ENCODE peak calls at places on chromosomes 1 and 21, in five cellular contexts. One of them, this sample, is unnamed.
A peak's percentile ranks its signal among the peaks of the same experiment; 100 is the strongest.

GRCh38 chr21:31343680-31344480 is at the start of gene TIAM1:
- DNase-seq in GOT3: no peak
- DNase-seq in CD4-positive, alpha-beta T cell: no peak
- DNase-seq in fibroblast of pulmonary artery: peak; percentile 76
- DNase-seq in stimulated activated CD4-positive, alpha-beta T cell treated with anti-CD3 and anti-CD28 coated beads, Interleukin-2, amount 100 ng/mL, for 48 hours: peak; percentile 25
- DNase-seq in this sample: peak; percentile 51

GRCh38 chr1:219027161-219027673 is 146.5 kb upstream of the LYPLAL1 start:
- DNase-seq in stimulated activated CD4-positive, alpha-beta T cell treated with anti-CD3 and anti-CD28 coated beads, Interleukin-2, amount 100 ng/mL, for 48 hours: no peak
- DNase-seq in CD4-positive, alpha-beta T cell: no peak
- DNase-seq in GOT3: no peak
- DNase-seq in fibroblast of pulmonary artery: no peak
- DNase-seq in this sample: no peak

GRCh38 chr1:3924186-3924815 is 24.2 kb upstream of the C1orf174 start:
- DNase-seq in stimulated activated CD4-positive, alpha-beta T cell treated with anti-CD3 and anti-CD28 coated beads, Interleukin-2, amount 100 ng/mL, for 48 hours: no peak
- DNase-seq in fibroblast of pulmonary artery: no peak
- DNase-seq in CD4-positive, alpha-beta T cell: no peak
- DNase-seq in GOT3: no peak
- DNase-seq in this sample: no peak

GRCh38 chr21:37868896-37869295 is 47.4 kb downstream of the KCNJ6 start:
- DNase-seq in fibroblast of pulmonary artery: no peak
- DNase-seq in CD4-positive, alpha-beta T cell: no peak
- DNase-seq in stimulated activated CD4-positive, alpha-beta T cell treated with anti-CD3 and anti-CD28 coated beads, Interleukin-2, amount 100 ng/mL, for 48 hours: no peak
- DNase-seq in GOT3: no peak
- DNase-seq in this sample: no peak

GRCh38 chr1:214003233-214003632 is 15.5 kb downstream of the PROX1 start:
- DNase-seq in stimulated activated CD4-positive, alpha-beta T cell treated with anti-CD3 and anti-CD28 coated beads, Interleukin-2, amount 100 ng/mL, for 48 hours: no peak
- DNase-seq in GOT3: no peak
- DNase-seq in CD4-positive, alpha-beta T cell: no peak
- DNase-seq in fibroblast of pulmonary artery: no peak
- DNase-seq in this sample: no peak

GRCh38 chr1:35924838-35925237 is 6.1 kb upstream of the AGO3 start:
- DNase-seq in fibroblast of pulmonary artery: no peak
- DNase-seq in CD4-positive, alpha-beta T cell: no peak
- DNase-seq in stimulated activated CD4-positive, alpha-beta T cell treated with anti-CD3 and anti-CD28 coated beads, Interleukin-2, amount 100 ng/mL, for 48 hours: no peak
- DNase-seq in GOT3: no peak
- DNase-seq in this sample: no peak

GRCh38 chr1:163820190-163820589 is 498.4 kb downstream of the NUF2 start:
- DNase-seq in stimulated activated CD4-positive, alpha-beta T cell treated with anti-CD3 and anti-CD28 coated beads, Interleukin-2, amount 100 ng/mL, for 48 hours: no peak
- DNase-seq in fibroblast of pulmonary artery: no peak
- DNase-seq in CD4-positive, alpha-beta T cell: no peak
- DNase-seq in GOT3: no peak
- DNase-seq in this sample: no peak

GRCh38 chr1:74328851-74329250 is 93.7 kb downstream of the TNNI3K start:
- DNase-seq in GOT3: no peak
- DNase-seq in fibroblast of pulmonary artery: no peak
- DNase-seq in stimulated activated CD4-positive, alpha-beta T cell treated with anti-CD3 and anti-CD28 coated beads, Interleukin-2, amount 100 ng/mL, for 48 hours: no peak
- DNase-seq in CD4-positive, alpha-beta T cell: no peak
- DNase-seq in this sample: no peak

GRCh38 chr1:173367136-173367535 is 110.0 kb upstream of the PRDX6 start:
- DNase-seq in fibroblast of pulmonary artery: no peak
- DNase-seq in GOT3: no peak
- DNase-seq in stimulated activated CD4-positive, alpha-beta T cell treated with anti-CD3 and anti-CD28 coated beads, Interleukin-2, amount 100 ng/mL, for 48 hours: no peak
- DNase-seq in CD4-positive, alpha-beta T cell: no peak
- DNase-seq in this sample: no peak

GRCh38 chr1:20485527-20486456 is at the start of gene CAMK2N1:
- DNase-seq in GOT3: no peak
- DNase-seq in fibroblast of pulmonary artery: peak; percentile 68
- DNase-seq in CD4-positive, alpha-beta T cell: peak; percentile 42
- DNase-seq in stimulated activated CD4-positive, alpha-beta T cell treated with anti-CD3 and anti-CD28 coated beads, Interleukin-2, amount 100 ng/mL, for 48 hours: no peak
- DNase-seq in this sample: peak; percentile 60

GRCh38 chr1:87642581-87643129 is 314.0 kb downstream of the LMO4 start:
- DNase-seq in CD4-positive, alpha-beta T cell: no peak
- DNase-seq in fibroblast of pulmonary artery: peak; percentile 14
- DNase-seq in stimulated activated CD4-positive, alpha-beta T cell treated with anti-CD3 and anti-CD28 coated beads, Interleukin-2, amount 100 ng/mL, for 48 hours: no peak
- DNase-seq in GOT3: no peak
- DNase-seq in this sample: no peak

GRCh38 chr1:57277681-57278080 is 146.2 kb downstream of the DAB1 start:
- DNase-seq in fibroblast of pulmonary artery: no peak
- DNase-seq in GOT3: no peak
- DNase-seq in stimulated activated CD4-positive, alpha-beta T cell treated with anti-CD3 and anti-CD28 coated beads, Interleukin-2, amount 100 ng/mL, for 48 hours: no peak
- DNase-seq in CD4-positive, alpha-beta T cell: no peak
- DNase-seq in this sample: no peak

GRCh38 chr1:99969729-99970591 is at the start of gene SLC35A3:
- DNase-seq in GOT3: peak; percentile 7
- DNase-seq in stimulated activated CD4-positive, alpha-beta T cell treated with anti-CD3 and anti-CD28 coated beads, Interleukin-2, amount 100 ng/mL, for 48 hours: peak; percentile 72
- DNase-seq in CD4-positive, alpha-beta T cell: peak; percentile 67
- DNase-seq in fibroblast of pulmonary artery: peak; percentile 69
- DNase-seq in this sample: peak; percentile 65

GRCh38 chr1:39676951-39677350 is 5.0 kb upstream of the NT5C1A start:
- DNase-seq in CD4-positive, alpha-beta T cell: no peak
- DNase-seq in fibroblast of pulmonary artery: no peak
- DNase-seq in stimulated activated CD4-positive, alpha-beta T cell treated with anti-CD3 and anti-CD28 coated beads, Interleukin-2, amount 100 ng/mL, for 48 hours: no peak
- DNase-seq in GOT3: no peak
- DNase-seq in this sample: no peak

GRCh38 chr1:106447466-106447865 is 609.0 kb upstream of the PRMT6 start:
- DNase-seq in GOT3: no peak
- DNase-seq in CD4-positive, alpha-beta T cell: no peak
- DNase-seq in fibroblast of pulmonary artery: no peak
- DNase-seq in stimulated activated CD4-positive, alpha-beta T cell treated with anti-CD3 and anti-CD28 coated beads, Interleukin-2, amount 100 ng/mL, for 48 hours: no peak
- DNase-seq in this sample: no peak

GRCh38 chr1:32876341-32877210 is 5.9 kb upstream of the FNDC5 start:
- DNase-seq in fibroblast of pulmonary artery: peak; percentile 49
- DNase-seq in stimulated activated CD4-positive, alpha-beta T cell treated with anti-CD3 and anti-CD28 coated beads, Interleukin-2, amount 100 ng/mL, for 48 hours: peak; percentile 57
- DNase-seq in CD4-positive, alpha-beta T cell: peak; percentile 43
- DNase-seq in GOT3: no peak
- DNase-seq in this sample: peak; percentile 91

GRCh38 chr1:212858461-212859265 is 588 bp downstream of the FLVCR1 start:
- DNase-seq in CD4-positive, alpha-beta T cell: no peak
- DNase-seq in GOT3: no peak
- DNase-seq in stimulated activated CD4-positive, alpha-beta T cell treated with anti-CD3 and anti-CD28 coated beads, Interleukin-2, amount 100 ng/mL, for 48 hours: no peak
- DNase-seq in fibroblast of pulmonary artery: peak; percentile 36
- DNase-seq in this sample: peak; percentile 20

GRCh38 chr1:1550591-1551432 is 10.4 kb upstream of the TMEM240 start:
- DNase-seq in GOT3: no peak
- DNase-seq in stimulated activated CD4-positive, alpha-beta T cell treated with anti-CD3 and anti-CD28 coated beads, Interleukin-2, amount 100 ng/mL, for 48 hours: no peak
- DNase-seq in CD4-positive, alpha-beta T cell: no peak
- DNase-seq in fibroblast of pulmonary artery: peak; percentile 52
- DNase-seq in this sample: peak; percentile 57

GRCh38 chr1:38758824-38759223 is 100.7 kb downstream of the RRAGC start:
- DNase-seq in fibroblast of pulmonary artery: no peak
- DNase-seq in CD4-positive, alpha-beta T cell: no peak
- DNase-seq in stimulated activated CD4-positive, alpha-beta T cell treated with anti-CD3 and anti-CD28 coated beads, Interleukin-2, amount 100 ng/mL, for 48 hours: no peak
- DNase-seq in GOT3: no peak
- DNase-seq in this sample: no peak

GRCh38 chr21:17848228-17848627 is 29.1 kb upstream of the C21orf91 start:
- DNase-seq in fibroblast of pulmonary artery: peak; percentile 81
- DNase-seq in GOT3: peak; percentile 57
- DNase-seq in stimulated activated CD4-positive, alpha-beta T cell treated with anti-CD3 and anti-CD28 coated beads, Interleukin-2, amount 100 ng/mL, for 48 hours: no peak
- DNase-seq in CD4-positive, alpha-beta T cell: no peak
- DNase-seq in this sample: no peak

This sample was measured in 8988T.